ENCODE peak calls at places on chromosomes 11 and 22, in seven cellular contexts. D is tibial artery; H is stimulated activated CD4-positive, alpha-beta T cell treated with anti-CD3 and anti-CD28 coated beads, TNF-alpha, amount 100 ng/mL, for 24 hours; M is pancreas; V is testis; I is astrocyte of the cerebellum; C is pulmonary artery endothelial cell. R is an unnamed sample.

GRCh38 chr11:31141804-31142203 is 227.7 kb downstream of the DCDC1 start:
- DNase-seq in D (no peak), H (no peak), M (no peak), V (no peak), I (no peak), C (no peak), R (no peak)

GRCh38 chr11:74905326-74905725 is 43.6 kb downstream of the XRRA1 start:
- DNase-seq in D (no peak), H (no peak), M (no peak), V (no peak), I (no peak), C (no peak), R (no peak)

GRCh38 chr11:62961017-62961416 is 23.8 kb downstream of the SLC22A6 start:
- DNase-seq in D (no peak), H (no peak), M (no peak), V (no peak), I (no peak), C (no peak), R (no peak)

GRCh38 chr11:75105462-75105925 is 8.8 kb upstream of the OR2AT4 start:
- DNase-seq in D (no peak), H (no peak), M (no peak), V (peak), I (no peak), C (no peak), R (no peak)

GRCh38 chr11:127000991-127001390 is 421 bp upstream of the KIRREL3 start:
- DNase-seq in D (no peak), H (no peak), M (no peak), V (no peak), I (no peak), C (no peak), R (no peak)

GRCh38 chr11:131713529-131714134 is 343.2 kb downstream of the NTM start:
- DNase-seq in D (no peak), H (no peak), M (no peak), V (no peak), I (no peak), C (no peak), R (no peak)

GRCh38 chr11:2779981-2780849 is 80.4 kb upstream of the KCNQ1OT1 start:
- DNase-seq in D (peak), H (no peak), M (no peak), V (peak), I (no peak), C (no peak), R (no peak)

GRCh38 chr11:132177106-132177505 is 806.7 kb downstream of the NTM start:
- DNase-seq in D (no peak), H (no peak), M (no peak), V (no peak), I (peak), C (peak), R (no peak)

GRCh38 chr11:122186439-122187080 is 70.5 kb upstream of the BLID start:
- DNase-seq in D (peak), H (no peak), M (no peak), V (no peak), I (peak), C (no peak), R (peak)

GRCh38 chr11:67118059-67118766 is 850 bp upstream of the KDM2A start:
- DNase-seq in D (peak), H (no peak), M (peak), V (peak), I (no peak), C (no peak), R (no peak)

GRCh38 chr11:44716256-44716655 is 10.5 kb upstream of the TSPAN18 start:
- DNase-seq in D (no peak), H (no peak), M (no peak), V (no peak), I (no peak), C (no peak), R (no peak)

GRCh38 chr11:2655834-2656622 is 43.8 kb downstream of the KCNQ1OT1 start:
- DNase-seq in D (no peak), H (no peak), M (no peak), V (no peak), I (peak), C (no peak), R (no peak)

GRCh38 chr11:12508151-12508740 is 130.9 kb downstream of the PARVA start:
- DNase-seq in D (no peak), H (no peak), M (no peak), V (peak), I (peak), C (peak), R (no peak)

GRCh38 chr11:61439615-61440014 is 9.7 kb downstream of the SDHAF2 start:
- DNase-seq in D (no peak), H (no peak), M (no peak), V (no peak), I (no peak), C (no peak), R (no peak)

GRCh38 chr11:46212720-46213119 is 64.7 kb upstream of the CREB3L1 start:
- DNase-seq in D (no peak), H (no peak), M (no peak), V (no peak), I (no peak), C (no peak), R (no peak)

GRCh38 chr11:1487091-1487850 is 692 bp upstream of the MOB2 start:
- DNase-seq in D (peak), H (no peak), M (no peak), V (no peak), I (no peak), C (no peak), R (no peak)

GRCh38 chr22:43031617-43032016 is 16.7 kb upstream of the PACSIN2 start:
- DNase-seq in D (no peak), H (no peak), M (no peak), V (no peak), I (no peak), C (no peak), R (no peak)

GRCh38 chr11:119347940-119348339 is 1.4 kb upstream of the MFRP start:
- DNase-seq in D (no peak), H (no peak), M (no peak), V (no peak), I (no peak), C (no peak), R (no peak)

GRCh38 chr22:25900880-25901279 is 158.9 kb downstream of the MYO18B start:
- DNase-seq in D (no peak), H (no peak), M (no peak), V (peak), I (no peak), C (no peak), R (no peak)

GRCh38 chr11:121337740-121338272 is 45.2 kb downstream of the SC5D start:
- DNase-seq in D (peak), H (no peak), M (no peak), V (peak), I (no peak), C (no peak), R (no peak)

GRCh38 chr11:101030015-101030414 is 99.6 kb downstream of the PGR start:
- DNase-seq in D (no peak), H (no peak), M (no peak), V (no peak), I (no peak), C (no peak), R (no peak)

GRCh38 chr11:134560066-134560465 is 148.0 kb upstream of the B3GAT1 start:
- DNase-seq in D (no peak), H (no peak), M (no peak), V (peak), I (no peak), C (no peak), R (no peak)

GRCh38 chr11:32713496-32713895 is 81.0 kb downstream of the CCDC73 start:
- DNase-seq in D (no peak), H (no peak), M (no peak), V (no peak), I (no peak), C (no peak), R (no peak)

GRCh38 chr22:42747701-42748513 is 27.2 kb upstream of the A4GALT start:
- DNase-seq in D (no peak), H (no peak), M (no peak), V (no peak), I (no peak), C (no peak), R (no peak)

GRCh38 chr11:62190011-62190410 is at the start of gene SCGB1D1:
- DNase-seq in D (no peak), H (no peak), M (no peak), V (no peak), I (no peak), C (no peak), R (no peak)

GRCh38 chr11:77127969-77128691 is at the start of gene MYO7A:
- DNase-seq in D (peak), H (no peak), M (peak), V (peak), I (no peak), C (no peak), R (no peak)

GRCh38 chr22:36897611-36898010 is 15.8 kb upstream of the CSF2RB start:
- DNase-seq in D (no peak), H (no peak), M (no peak), V (no peak), I (no peak), C (no peak), R (no peak)

GRCh38 chr22:35752833-35753189 is 35.1 kb downstream of the APOL5 start:
- DNase-seq in D (no peak), H (no peak), M (no peak), V (no peak), I (no peak), C (no peak), R (no peak)

GRCh38 chr11:65432133-65432650 is 9.6 kb downstream of the NEAT1 start:
- DNase-seq in D (no peak), H (no peak), M (no peak), V (no peak), I (no peak), C (no peak), R (no peak)

GRCh38 chr11:33658195-33658900 is 42.3 kb downstream of the C11orf91 start:
- DNase-seq in D (no peak), H (no peak), M (no peak), V (no peak), I (no peak), C (no peak), R (no peak)

GRCh38 chr11:58567889-58568512 is 7.7 kb downstream of the LPXN start:
- DNase-seq in D (no peak), H (peak), M (no peak), V (peak), I (peak), C (no peak), R (no peak)

GRCh38 chr11:77250881-77251640 is 50.4 kb downstream of the GDPD4 start:
- DNase-seq in D (no peak), H (no peak), M (no peak), V (no peak), I (no peak), C (peak), R (peak)

GRCh38 chr22:36885474-36885873 is 24.7 kb downstream of the NCF4 start:
- DNase-seq in D (no peak), H (no peak), M (no peak), V (no peak), I (no peak), C (no peak), R (no peak)

GRCh38 chr11:111698852-111699559 is 67.2 kb downstream of the PPP2R1B start:
- DNase-seq in D (no peak), H (no peak), M (no peak), V (no peak), I (no peak), C (no peak), R (no peak)

GRCh38 chr11:24624432-24624831 is 127.6 kb downstream of the LUZP2 start:
- DNase-seq in D (no peak), H (no peak), M (no peak), V (no peak), I (no peak), C (no peak), R (no peak)

GRCh38 chr11:31655483-31655882 is 145.9 kb downstream of the ELP4 start:
- DNase-seq in D (no peak), H (no peak), M (no peak), V (no peak), I (peak), C (no peak), R (no peak)